ENCODE peak calls at places on chromosomes 7 and 10, in seven cellular contexts. N, I, E, P, V, M and K are unnamed samples.

GRCh38 chr10:75019360-75019759 is 92.1 kb upstream of the SAMD8 start:
- DNase-seq in N (no peak), I (no peak), E (peak; percentile 67), P (peak; percentile 13), V (no peak), M (peak; percentile 29), K (peak; percentile 41)

GRCh38 chr7:593324-594115 is 73.9 kb upstream of the PDGFA start:
- DNase-seq in N (no peak), I (no peak), E (peak; percentile 37), P (no peak), V (no peak), M (no peak), K (no peak)

GRCh38 chr10:112490543-112490942 is 43.5 kb downstream of the VTI1A start:
- DNase-seq in N (no peak), I (no peak), E (no peak), P (no peak), V (no peak), M (no peak), K (peak; percentile 5)

GRCh38 chr10:22657566-22658190 is 56.7 kb downstream of the PIP4K2A start:
- DNase-seq in N (no peak), I (no peak), E (no peak), P (no peak), V (no peak), M (no peak), K (peak; percentile 86)

GRCh38 chr7:54719974-54720373 is 39.0 kb downstream of the SEC61G start:
- DNase-seq in N (no peak), I (no peak), E (no peak), P (no peak), V (no peak), M (no peak), K (no peak)

GRCh38 chr7:92735707-92736106 is 100.7 kb downstream of the CDK6 start:
- DNase-seq in N (no peak), I (no peak), E (no peak), P (peak; percentile 14), V (no peak), M (no peak), K (peak; percentile 83)

GRCh38 chr10:80046629-80047441 is 31.6 kb upstream of the TMEM254 start:
- DNase-seq in N (peak; percentile 64), I (no peak), E (peak; percentile 50), P (peak; percentile 66), V (peak; percentile 79), M (peak; percentile 50), K (peak; percentile 61)

GRCh38 chr10:78763651-78764395 is 304.9 kb upstream of the ZMIZ1 start:
- DNase-seq in N (no peak), I (no peak), E (no peak), P (no peak), V (peak; percentile 73), M (no peak), K (no peak)

GRCh38 chr7:44294325-44295069 is 30.9 kb downstream of the CAMK2B start:
- DNase-seq in N (no peak), I (no peak), E (peak; percentile 0), P (no peak), V (peak; percentile 28), M (no peak), K (no peak)

GRCh38 chr7:128427289-128427891 is 17.6 kb upstream of the IMPDH1 start:
- DNase-seq in N (no peak), I (no peak), E (peak; percentile 61), P (peak; percentile 64), V (no peak), M (peak; percentile 58), K (peak; percentile 52)